ENCODE peak calls at places on chromosomes 6 and 20, in eight cellular contexts. One of them, this sample, is unnamed.

GRCh38 chr6:108684809-108685329 is 124.2 kb downstream of the FOXO3 start:
- DNase-seq in activated naive CD8-positive, alpha-beta T cell treated with anti-CD3 and anti-CD28 coated beads, Interleukin-2, amount 50 U/mL, for 24 hours: no peak
- DNase-seq in activated T-cell treated with anti-CD3 and anti-CD28 coated beads, Interleukin-2, amount 50 U/mL, for 4 hours: no peak
- DNase-seq in C1 segment of cervical spinal cord: no peak
- DNase-seq in A549: peak; percentile 24
- DNase-seq in activated CD4-positive, CD25-positive, alpha-beta regulatory T cell treated with anti-CD3 and anti-CD28 coated beads, Interleukin-2, amount 50 U/mL, for 16 hours: no peak
- DNase-seq in NCI-H1092 treated with DMSO at 0.1 percent for 48 hours: no peak
- DNase-seq in NCI-H1436: no peak
- DNase-seq in this sample: no peak

GRCh38 chr20:64247970-64248841 is 7.3 kb upstream of the PCMTD2 start:
- DNase-seq in NCI-H1092 treated with DMSO at 0.1 percent for 48 hours: no peak
- DNase-seq in activated CD4-positive, CD25-positive, alpha-beta regulatory T cell treated with anti-CD3 and anti-CD28 coated beads, Interleukin-2, amount 50 U/mL, for 16 hours: no peak
- DNase-seq in C1 segment of cervical spinal cord: no peak
- DNase-seq in activated T-cell treated with anti-CD3 and anti-CD28 coated beads, Interleukin-2, amount 50 U/mL, for 4 hours: no peak
- DNase-seq in A549: no peak
- DNase-seq in activated naive CD8-positive, alpha-beta T cell treated with anti-CD3 and anti-CD28 coated beads, Interleukin-2, amount 50 U/mL, for 24 hours: no peak
- DNase-seq in NCI-H1436: no peak
- DNase-seq in this sample: no peak

GRCh38 chr20:21693322-21693721 is 12.1 kb upstream of the PAX1 start:
- DNase-seq in activated T-cell treated with anti-CD3 and anti-CD28 coated beads, Interleukin-2, amount 50 U/mL, for 4 hours: no peak
- DNase-seq in A549: peak; percentile 31
- DNase-seq in activated CD4-positive, CD25-positive, alpha-beta regulatory T cell treated with anti-CD3 and anti-CD28 coated beads, Interleukin-2, amount 50 U/mL, for 16 hours: no peak
- DNase-seq in NCI-H1092 treated with DMSO at 0.1 percent for 48 hours: no peak
- DNase-seq in activated naive CD8-positive, alpha-beta T cell treated with anti-CD3 and anti-CD28 coated beads, Interleukin-2, amount 50 U/mL, for 24 hours: no peak
- DNase-seq in C1 segment of cervical spinal cord: no peak
- DNase-seq in NCI-H1436: no peak
- DNase-seq in this sample: peak; percentile 23

GRCh38 chr6:34142599-34142998 is 3.3 kb downstream of the GRM4 start:
- DNase-seq in activated naive CD8-positive, alpha-beta T cell treated with anti-CD3 and anti-CD28 coated beads, Interleukin-2, amount 50 U/mL, for 24 hours: no peak
- DNase-seq in NCI-H1092 treated with DMSO at 0.1 percent for 48 hours: no peak
- DNase-seq in activated T-cell treated with anti-CD3 and anti-CD28 coated beads, Interleukin-2, amount 50 U/mL, for 4 hours: no peak
- DNase-seq in C1 segment of cervical spinal cord: no peak
- DNase-seq in A549: no peak
- DNase-seq in activated CD4-positive, CD25-positive, alpha-beta regulatory T cell treated with anti-CD3 and anti-CD28 coated beads, Interleukin-2, amount 50 U/mL, for 16 hours: no peak
- DNase-seq in NCI-H1436: no peak
- DNase-seq in this sample: no peak

GRCh38 chr6:140393665-140394064 is 1019.2 kb upstream of the CITED2 start:
- DNase-seq in NCI-H1092 treated with DMSO at 0.1 percent for 48 hours: no peak
- DNase-seq in activated CD4-positive, CD25-positive, alpha-beta regulatory T cell treated with anti-CD3 and anti-CD28 coated beads, Interleukin-2, amount 50 U/mL, for 16 hours: no peak
- DNase-seq in activated naive CD8-positive, alpha-beta T cell treated with anti-CD3 and anti-CD28 coated beads, Interleukin-2, amount 50 U/mL, for 24 hours: no peak
- DNase-seq in C1 segment of cervical spinal cord: no peak
- DNase-seq in activated T-cell treated with anti-CD3 and anti-CD28 coated beads, Interleukin-2, amount 50 U/mL, for 4 hours: no peak
- DNase-seq in NCI-H1436: no peak
- DNase-seq in A549: no peak
- DNase-seq in this sample: no peak

GRCh38 chr20:25039697-25040437 is 18.1 kb downstream of the ACSS1 start:
- DNase-seq in activated T-cell treated with anti-CD3 and anti-CD28 coated beads, Interleukin-2, amount 50 U/mL, for 4 hours: no peak
- DNase-seq in NCI-H1436: no peak
- DNase-seq in A549: no peak
- DNase-seq in activated CD4-positive, CD25-positive, alpha-beta regulatory T cell treated with anti-CD3 and anti-CD28 coated beads, Interleukin-2, amount 50 U/mL, for 16 hours: no peak
- DNase-seq in NCI-H1092 treated with DMSO at 0.1 percent for 48 hours: peak; percentile 41
- DNase-seq in activated naive CD8-positive, alpha-beta T cell treated with anti-CD3 and anti-CD28 coated beads, Interleukin-2, amount 50 U/mL, for 24 hours: no peak
- DNase-seq in C1 segment of cervical spinal cord: peak; percentile 86
- DNase-seq in this sample: no peak

GRCh38 chr20:57223648-57224489 is 42.6 kb downstream of the BMP7 start:
- DNase-seq in NCI-H1436: no peak
- DNase-seq in activated CD4-positive, CD25-positive, alpha-beta regulatory T cell treated with anti-CD3 and anti-CD28 coated beads, Interleukin-2, amount 50 U/mL, for 16 hours: no peak
- DNase-seq in A549: no peak
- DNase-seq in NCI-H1092 treated with DMSO at 0.1 percent for 48 hours: no peak
- DNase-seq in activated T-cell treated with anti-CD3 and anti-CD28 coated beads, Interleukin-2, amount 50 U/mL, for 4 hours: no peak
- DNase-seq in activated naive CD8-positive, alpha-beta T cell treated with anti-CD3 and anti-CD28 coated beads, Interleukin-2, amount 50 U/mL, for 24 hours: no peak
- DNase-seq in C1 segment of cervical spinal cord: no peak
- DNase-seq in this sample: no peak

GRCh38 chr20:46364670-46365482 is 41.5 kb downstream of the ELMO2 start:
- DNase-seq in activated T-cell treated with anti-CD3 and anti-CD28 coated beads, Interleukin-2, amount 50 U/mL, for 4 hours: no peak
- DNase-seq in activated naive CD8-positive, alpha-beta T cell treated with anti-CD3 and anti-CD28 coated beads, Interleukin-2, amount 50 U/mL, for 24 hours: no peak
- DNase-seq in A549: no peak
- DNase-seq in NCI-H1092 treated with DMSO at 0.1 percent for 48 hours: no peak
- DNase-seq in activated CD4-positive, CD25-positive, alpha-beta regulatory T cell treated with anti-CD3 and anti-CD28 coated beads, Interleukin-2, amount 50 U/mL, for 16 hours: no peak
- DNase-seq in C1 segment of cervical spinal cord: peak; percentile 63
- DNase-seq in NCI-H1436: no peak
- DNase-seq in this sample: no peak

GRCh38 chr20:24616258-24617079 is 147.0 kb downstream of the SYNDIG1 start:
- DNase-seq in NCI-H1092 treated with DMSO at 0.1 percent for 48 hours: no peak
- DNase-seq in NCI-H1436: no peak
- DNase-seq in A549: no peak
- DNase-seq in activated CD4-positive, CD25-positive, alpha-beta regulatory T cell treated with anti-CD3 and anti-CD28 coated beads, Interleukin-2, amount 50 U/mL, for 16 hours: no peak
- DNase-seq in activated T-cell treated with anti-CD3 and anti-CD28 coated beads, Interleukin-2, amount 50 U/mL, for 4 hours: no peak
- DNase-seq in C1 segment of cervical spinal cord: no peak
- DNase-seq in activated naive CD8-positive, alpha-beta T cell treated with anti-CD3 and anti-CD28 coated beads, Interleukin-2, amount 50 U/mL, for 24 hours: no peak
- DNase-seq in this sample: no peak

GRCh38 chr6:157143171-157143884 is 180.0 kb downstream of the TMEM242 start:
- DNase-seq in A549: no peak
- DNase-seq in NCI-H1436: no peak
- DNase-seq in C1 segment of cervical spinal cord: no peak
- DNase-seq in activated T-cell treated with anti-CD3 and anti-CD28 coated beads, Interleukin-2, amount 50 U/mL, for 4 hours: no peak
- DNase-seq in activated CD4-positive, CD25-positive, alpha-beta regulatory T cell treated with anti-CD3 and anti-CD28 coated beads, Interleukin-2, amount 50 U/mL, for 16 hours: no peak
- DNase-seq in NCI-H1092 treated with DMSO at 0.1 percent for 48 hours: peak; percentile 60
- DNase-seq in activated naive CD8-positive, alpha-beta T cell treated with anti-CD3 and anti-CD28 coated beads, Interleukin-2, amount 50 U/mL, for 24 hours: peak; percentile 15
- DNase-seq in this sample: no peak

GRCh38 chr6:148857817-148858390 is 111.1 kb downstream of the UST start:
- DNase-seq in NCI-H1092 treated with DMSO at 0.1 percent for 48 hours: no peak
- DNase-seq in activated T-cell treated with anti-CD3 and anti-CD28 coated beads, Interleukin-2, amount 50 U/mL, for 4 hours: no peak
- DNase-seq in activated CD4-positive, CD25-positive, alpha-beta regulatory T cell treated with anti-CD3 and anti-CD28 coated beads, Interleukin-2, amount 50 U/mL, for 16 hours: no peak
- DNase-seq in C1 segment of cervical spinal cord: no peak
- DNase-seq in NCI-H1436: no peak
- DNase-seq in A549: no peak
- DNase-seq in activated naive CD8-positive, alpha-beta T cell treated with anti-CD3 and anti-CD28 coated beads, Interleukin-2, amount 50 U/mL, for 24 hours: no peak
- DNase-seq in this sample: no peak

GRCh38 chr20:58169441-58169840 is 59.0 kb downstream of the ANKRD60 start:
- DNase-seq in activated naive CD8-positive, alpha-beta T cell treated with anti-CD3 and anti-CD28 coated beads, Interleukin-2, amount 50 U/mL, for 24 hours: no peak
- DNase-seq in activated T-cell treated with anti-CD3 and anti-CD28 coated beads, Interleukin-2, amount 50 U/mL, for 4 hours: no peak
- DNase-seq in NCI-H1436: no peak
- DNase-seq in activated CD4-positive, CD25-positive, alpha-beta regulatory T cell treated with anti-CD3 and anti-CD28 coated beads, Interleukin-2, amount 50 U/mL, for 16 hours: no peak
- DNase-seq in A549: no peak
- DNase-seq in NCI-H1092 treated with DMSO at 0.1 percent for 48 hours: no peak
- DNase-seq in C1 segment of cervical spinal cord: no peak
- DNase-seq in this sample: no peak

GRCh38 chr6:90611543-90611864 is 24.6 kb upstream of the MAP3K7 start:
- DNase-seq in NCI-H1436: no peak
- DNase-seq in activated CD4-positive, CD25-positive, alpha-beta regulatory T cell treated with anti-CD3 and anti-CD28 coated beads, Interleukin-2, amount 50 U/mL, for 16 hours: no peak
- DNase-seq in A549: no peak
- DNase-seq in C1 segment of cervical spinal cord: no peak
- DNase-seq in activated T-cell treated with anti-CD3 and anti-CD28 coated beads, Interleukin-2, amount 50 U/mL, for 4 hours: no peak
- DNase-seq in activated naive CD8-positive, alpha-beta T cell treated with anti-CD3 and anti-CD28 coated beads, Interleukin-2, amount 50 U/mL, for 24 hours: no peak
- DNase-seq in NCI-H1092 treated with DMSO at 0.1 percent for 48 hours: no peak
- DNase-seq in this sample: no peak

GRCh38 chr6:158970640-158971291 is 29.2 kb downstream of the RSPH3 start:
- DNase-seq in C1 segment of cervical spinal cord: no peak
- DNase-seq in activated T-cell treated with anti-CD3 and anti-CD28 coated beads, Interleukin-2, amount 50 U/mL, for 4 hours: no peak
- DNase-seq in A549: no peak
- DNase-seq in NCI-H1092 treated with DMSO at 0.1 percent for 48 hours: no peak
- DNase-seq in activated CD4-positive, CD25-positive, alpha-beta regulatory T cell treated with anti-CD3 and anti-CD28 coated beads, Interleukin-2, amount 50 U/mL, for 16 hours: no peak
- DNase-seq in activated naive CD8-positive, alpha-beta T cell treated with anti-CD3 and anti-CD28 coated beads, Interleukin-2, amount 50 U/mL, for 24 hours: no peak
- DNase-seq in NCI-H1436: no peak
- DNase-seq in this sample: no peak

GRCh38 chr6:41021832-41022231 is 17.2 kb downstream of the UNC5CL start:
- DNase-seq in A549: peak; percentile 83
- DNase-seq in activated CD4-positive, CD25-positive, alpha-beta regulatory T cell treated with anti-CD3 and anti-CD28 coated beads, Interleukin-2, amount 50 U/mL, for 16 hours: no peak
- DNase-seq in NCI-H1092 treated with DMSO at 0.1 percent for 48 hours: no peak
- DNase-seq in activated T-cell treated with anti-CD3 and anti-CD28 coated beads, Interleukin-2, amount 50 U/mL, for 4 hours: no peak
- DNase-seq in NCI-H1436: no peak
- DNase-seq in activated naive CD8-positive, alpha-beta T cell treated with anti-CD3 and anti-CD28 coated beads, Interleukin-2, amount 50 U/mL, for 24 hours: no peak
- DNase-seq in C1 segment of cervical spinal cord: no peak
- DNase-seq in this sample: no peak

GRCh38 chr6:43496370-43497128 is 13.6 kb downstream of the LRRC73 start:
- DNase-seq in A549: peak; percentile 22
- DNase-seq in activated T-cell treated with anti-CD3 and anti-CD28 coated beads, Interleukin-2, amount 50 U/mL, for 4 hours: no peak
- DNase-seq in activated CD4-positive, CD25-positive, alpha-beta regulatory T cell treated with anti-CD3 and anti-CD28 coated beads, Interleukin-2, amount 50 U/mL, for 16 hours: no peak
- DNase-seq in NCI-H1436: no peak
- DNase-seq in NCI-H1092 treated with DMSO at 0.1 percent for 48 hours: no peak
- DNase-seq in activated naive CD8-positive, alpha-beta T cell treated with anti-CD3 and anti-CD28 coated beads, Interleukin-2, amount 50 U/mL, for 24 hours: no peak
- DNase-seq in C1 segment of cervical spinal cord: peak; percentile 10
- DNase-seq in this sample: peak; percentile 48

GRCh38 chr6:20632696-20633095 is 98.4 kb downstream of the CDKAL1 start:
- DNase-seq in activated T-cell treated with anti-CD3 and anti-CD28 coated beads, Interleukin-2, amount 50 U/mL, for 4 hours: no peak
- DNase-seq in C1 segment of cervical spinal cord: no peak
- DNase-seq in activated CD4-positive, CD25-positive, alpha-beta regulatory T cell treated with anti-CD3 and anti-CD28 coated beads, Interleukin-2, amount 50 U/mL, for 16 hours: no peak
- DNase-seq in NCI-H1092 treated with DMSO at 0.1 percent for 48 hours: no peak
- DNase-seq in A549: no peak
- DNase-seq in NCI-H1436: peak; percentile 26
- DNase-seq in activated naive CD8-positive, alpha-beta T cell treated with anti-CD3 and anti-CD28 coated beads, Interleukin-2, amount 50 U/mL, for 24 hours: no peak
- DNase-seq in this sample: no peak

GRCh38 chr6:41257369-41258195 is 28.9 kb downstream of the TREM1 start:
- DNase-seq in NCI-H1436: peak; percentile 4
- DNase-seq in activated T-cell treated with anti-CD3 and anti-CD28 coated beads, Interleukin-2, amount 50 U/mL, for 4 hours: no peak
- DNase-seq in activated CD4-positive, CD25-positive, alpha-beta regulatory T cell treated with anti-CD3 and anti-CD28 coated beads, Interleukin-2, amount 50 U/mL, for 16 hours: no peak
- DNase-seq in NCI-H1092 treated with DMSO at 0.1 percent for 48 hours: peak; percentile 35
- DNase-seq in C1 segment of cervical spinal cord: no peak
- DNase-seq in activated naive CD8-positive, alpha-beta T cell treated with anti-CD3 and anti-CD28 coated beads, Interleukin-2, amount 50 U/mL, for 24 hours: no peak
- DNase-seq in A549: no peak
- DNase-seq in this sample: no peak

GRCh38 chr20:36447101-36447500 is 94.2 kb upstream of the MYL9 start:
- DNase-seq in activated CD4-positive, CD25-positive, alpha-beta regulatory T cell treated with anti-CD3 and anti-CD28 coated beads, Interleukin-2, amount 50 U/mL, for 16 hours: no peak
- DNase-seq in NCI-H1092 treated with DMSO at 0.1 percent for 48 hours: no peak
- DNase-seq in NCI-H1436: no peak
- DNase-seq in activated T-cell treated with anti-CD3 and anti-CD28 coated beads, Interleukin-2, amount 50 U/mL, for 4 hours: no peak
- DNase-seq in A549: no peak
- DNase-seq in C1 segment of cervical spinal cord: no peak
- DNase-seq in activated naive CD8-positive, alpha-beta T cell treated with anti-CD3 and anti-CD28 coated beads, Interleukin-2, amount 50 U/mL, for 24 hours: no peak
- DNase-seq in this sample: no peak

GRCh38 chr6:44704240-44705150 is 317.0 kb downstream of the CDC5L start:
- DNase-seq in activated T-cell treated with anti-CD3 and anti-CD28 coated beads, Interleukin-2, amount 50 U/mL, for 4 hours: no peak
- DNase-seq in C1 segment of cervical spinal cord: no peak
- DNase-seq in NCI-H1436: no peak
- DNase-seq in activated naive CD8-positive, alpha-beta T cell treated with anti-CD3 and anti-CD28 coated beads, Interleukin-2, amount 50 U/mL, for 24 hours: peak; percentile 35
- DNase-seq in NCI-H1092 treated with DMSO at 0.1 percent for 48 hours: no peak
- DNase-seq in activated CD4-positive, CD25-positive, alpha-beta regulatory T cell treated with anti-CD3 and anti-CD28 coated beads, Interleukin-2, amount 50 U/mL, for 16 hours: no peak
- DNase-seq in A549: no peak
- DNase-seq in this sample: no peak

GRCh38 chr6:9140861-9141534 is 705.7 kb upstream of the SLC35B3 start:
- DNase-seq in activated T-cell treated with anti-CD3 and anti-CD28 coated beads, Interleukin-2, amount 50 U/mL, for 4 hours: no peak
- DNase-seq in C1 segment of cervical spinal cord: no peak
- DNase-seq in NCI-H1092 treated with DMSO at 0.1 percent for 48 hours: peak; percentile 86
- DNase-seq in NCI-H1436: peak; percentile 67
- DNase-seq in A549: no peak
- DNase-seq in activated naive CD8-positive, alpha-beta T cell treated with anti-CD3 and anti-CD28 coated beads, Interleukin-2, amount 50 U/mL, for 24 hours: no peak
- DNase-seq in activated CD4-positive, CD25-positive, alpha-beta regulatory T cell treated with anti-CD3 and anti-CD28 coated beads, Interleukin-2, amount 50 U/mL, for 16 hours: no peak
- DNase-seq in this sample: no peak

GRCh38 chr20:32925481-32926196 is 66.9 kb downstream of the EFCAB8 start:
- DNase-seq in activated CD4-positive, CD25-positive, alpha-beta regulatory T cell treated with anti-CD3 and anti-CD28 coated beads, Interleukin-2, amount 50 U/mL, for 16 hours: no peak
- DNase-seq in NCI-H1436: no peak
- DNase-seq in activated T-cell treated with anti-CD3 and anti-CD28 coated beads, Interleukin-2, amount 50 U/mL, for 4 hours: no peak
- DNase-seq in A549: no peak
- DNase-seq in C1 segment of cervical spinal cord: no peak
- DNase-seq in NCI-H1092 treated with DMSO at 0.1 percent for 48 hours: no peak
- DNase-seq in activated naive CD8-positive, alpha-beta T cell treated with anti-CD3 and anti-CD28 coated beads, Interleukin-2, amount 50 U/mL, for 24 hours: no peak
- DNase-seq in this sample: no peak

GRCh38 chr6:158040051-158040803 is 58.6 kb downstream of the SYNJ2 start:
- DNase-seq in NCI-H1092 treated with DMSO at 0.1 percent for 48 hours: no peak
- DNase-seq in A549: peak; percentile 95
- DNase-seq in activated naive CD8-positive, alpha-beta T cell treated with anti-CD3 and anti-CD28 coated beads, Interleukin-2, amount 50 U/mL, for 24 hours: no peak
- DNase-seq in C1 segment of cervical spinal cord: no peak
- DNase-seq in activated CD4-positive, CD25-positive, alpha-beta regulatory T cell treated with anti-CD3 and anti-CD28 coated beads, Interleukin-2, amount 50 U/mL, for 16 hours: peak; percentile 26
- DNase-seq in NCI-H1436: no peak
- DNase-seq in activated T-cell treated with anti-CD3 and anti-CD28 coated beads, Interleukin-2, amount 50 U/mL, for 4 hours: peak; percentile 28
- DNase-seq in this sample: peak; percentile 93

GRCh38 chr6:81834141-81834621 is 81.7 kb upstream of the TENT5A start:
- DNase-seq in C1 segment of cervical spinal cord: no peak
- DNase-seq in NCI-H1436: no peak
- DNase-seq in NCI-H1092 treated with DMSO at 0.1 percent for 48 hours: no peak
- DNase-seq in A549: peak; percentile 34
- DNase-seq in activated naive CD8-positive, alpha-beta T cell treated with anti-CD3 and anti-CD28 coated beads, Interleukin-2, amount 50 U/mL, for 24 hours: no peak
- DNase-seq in activated T-cell treated with anti-CD3 and anti-CD28 coated beads, Interleukin-2, amount 50 U/mL, for 4 hours: no peak
- DNase-seq in activated CD4-positive, CD25-positive, alpha-beta regulatory T cell treated with anti-CD3 and anti-CD28 coated beads, Interleukin-2, amount 50 U/mL, for 16 hours: no peak
- DNase-seq in this sample: peak; percentile 11

GRCh38 chr20:4815618-4816017 is 93.9 kb downstream of the PRND start:
- DNase-seq in activated CD4-positive, CD25-positive, alpha-beta regulatory T cell treated with anti-CD3 and anti-CD28 coated beads, Interleukin-2, amount 50 U/mL, for 16 hours: no peak
- DNase-seq in NCI-H1092 treated with DMSO at 0.1 percent for 48 hours: no peak
- DNase-seq in A549: no peak
- DNase-seq in activated naive CD8-positive, alpha-beta T cell treated with anti-CD3 and anti-CD28 coated beads, Interleukin-2, amount 50 U/mL, for 24 hours: no peak
- DNase-seq in activated T-cell treated with anti-CD3 and anti-CD28 coated beads, Interleukin-2, amount 50 U/mL, for 4 hours: no peak
- DNase-seq in C1 segment of cervical spinal cord: no peak
- DNase-seq in NCI-H1436: no peak
- DNase-seq in this sample: no peak

GRCh38 chr6:1348675-1349074 is 36.8 kb downstream of the FOXQ1 start:
- DNase-seq in activated CD4-positive, CD25-positive, alpha-beta regulatory T cell treated with anti-CD3 and anti-CD28 coated beads, Interleukin-2, amount 50 U/mL, for 16 hours: no peak
- DNase-seq in C1 segment of cervical spinal cord: no peak
- DNase-seq in NCI-H1436: no peak
- DNase-seq in activated naive CD8-positive, alpha-beta T cell treated with anti-CD3 and anti-CD28 coated beads, Interleukin-2, amount 50 U/mL, for 24 hours: no peak
- DNase-seq in A549: no peak
- DNase-seq in NCI-H1092 treated with DMSO at 0.1 percent for 48 hours: no peak
- DNase-seq in activated T-cell treated with anti-CD3 and anti-CD28 coated beads, Interleukin-2, amount 50 U/mL, for 4 hours: no peak
- DNase-seq in this sample: no peak

GRCh38 chr6:80543598-80544181 is 437.2 kb downstream of the BCKDHB start:
- DNase-seq in A549: no peak
- DNase-seq in activated naive CD8-positive, alpha-beta T cell treated with anti-CD3 and anti-CD28 coated beads, Interleukin-2, amount 50 U/mL, for 24 hours: no peak
- DNase-seq in NCI-H1092 treated with DMSO at 0.1 percent for 48 hours: no peak
- DNase-seq in activated CD4-positive, CD25-positive, alpha-beta regulatory T cell treated with anti-CD3 and anti-CD28 coated beads, Interleukin-2, amount 50 U/mL, for 16 hours: no peak
- DNase-seq in C1 segment of cervical spinal cord: no peak
- DNase-seq in NCI-H1436: no peak
- DNase-seq in activated T-cell treated with anti-CD3 and anti-CD28 coated beads, Interleukin-2, amount 50 U/mL, for 4 hours: no peak
- DNase-seq in this sample: no peak

GRCh38 chr6:149234051-149234962 is 83.2 kb upstream of the TAB2 start:
- DNase-seq in NCI-H1436: no peak
- DNase-seq in activated naive CD8-positive, alpha-beta T cell treated with anti-CD3 and anti-CD28 coated beads, Interleukin-2, amount 50 U/mL, for 24 hours: peak; percentile 53
- DNase-seq in A549: no peak
- DNase-seq in activated T-cell treated with anti-CD3 and anti-CD28 coated beads, Interleukin-2, amount 50 U/mL, for 4 hours: peak; percentile 15
- DNase-seq in NCI-H1092 treated with DMSO at 0.1 percent for 48 hours: no peak
- DNase-seq in activated CD4-positive, CD25-positive, alpha-beta regulatory T cell treated with anti-CD3 and anti-CD28 coated beads, Interleukin-2, amount 50 U/mL, for 16 hours: no peak
- DNase-seq in C1 segment of cervical spinal cord: no peak
- DNase-seq in this sample: no peak

GRCh38 chr20:50071039-50071888 is 41.7 kb downstream of the UBE2V1 start:
- DNase-seq in activated T-cell treated with anti-CD3 and anti-CD28 coated beads, Interleukin-2, amount 50 U/mL, for 4 hours: peak; percentile 95
- DNase-seq in NCI-H1436: peak; percentile 73
- DNase-seq in A549: peak; percentile 81
- DNase-seq in activated CD4-positive, CD25-positive, alpha-beta regulatory T cell treated with anti-CD3 and anti-CD28 coated beads, Interleukin-2, amount 50 U/mL, for 16 hours: peak; percentile 80
- DNase-seq in NCI-H1092 treated with DMSO at 0.1 percent for 48 hours: peak; percentile 66
- DNase-seq in activated naive CD8-positive, alpha-beta T cell treated with anti-CD3 and anti-CD28 coated beads, Interleukin-2, amount 50 U/mL, for 24 hours: peak; percentile 98
- DNase-seq in C1 segment of cervical spinal cord: peak; percentile 73
- DNase-seq in this sample: peak; percentile 81

GRCh38 chr6:2875840-2876207 is 27.3 kb downstream of the SERPINB9 start:
- DNase-seq in A549: no peak
- DNase-seq in NCI-H1092 treated with DMSO at 0.1 percent for 48 hours: no peak
- DNase-seq in NCI-H1436: no peak
- DNase-seq in activated naive CD8-positive, alpha-beta T cell treated with anti-CD3 and anti-CD28 coated beads, Interleukin-2, amount 50 U/mL, for 24 hours: peak; percentile 56
- DNase-seq in activated CD4-positive, CD25-positive, alpha-beta regulatory T cell treated with anti-CD3 and anti-CD28 coated beads, Interleukin-2, amount 50 U/mL, for 16 hours: no peak
- DNase-seq in activated T-cell treated with anti-CD3 and anti-CD28 coated beads, Interleukin-2, amount 50 U/mL, for 4 hours: peak; percentile 54
- DNase-seq in C1 segment of cervical spinal cord: no peak
- DNase-seq in this sample: peak; percentile 44

GRCh38 chr6:42292002-42292735 is 74.5 kb upstream of the MRPS10 start:
- DNase-seq in NCI-H1436: no peak
- DNase-seq in C1 segment of cervical spinal cord: no peak
- DNase-seq in A549: peak; percentile 63
- DNase-seq in activated naive CD8-positive, alpha-beta T cell treated with anti-CD3 and anti-CD28 coated beads, Interleukin-2, amount 50 U/mL, for 24 hours: no peak
- DNase-seq in activated CD4-positive, CD25-positive, alpha-beta regulatory T cell treated with anti-CD3 and anti-CD28 coated beads, Interleukin-2, amount 50 U/mL, for 16 hours: no peak
- DNase-seq in activated T-cell treated with anti-CD3 and anti-CD28 coated beads, Interleukin-2, amount 50 U/mL, for 4 hours: no peak
- DNase-seq in NCI-H1092 treated with DMSO at 0.1 percent for 48 hours: no peak
- DNase-seq in this sample: no peak

GRCh38 chr20:64121586-64121985 is 14.2 kb upstream of the NPBWR2 start:
- DNase-seq in activated naive CD8-positive, alpha-beta T cell treated with anti-CD3 and anti-CD28 coated beads, Interleukin-2, amount 50 U/mL, for 24 hours: no peak
- DNase-seq in NCI-H1092 treated with DMSO at 0.1 percent for 48 hours: no peak
- DNase-seq in C1 segment of cervical spinal cord: no peak
- DNase-seq in A549: no peak
- DNase-seq in activated CD4-positive, CD25-positive, alpha-beta regulatory T cell treated with anti-CD3 and anti-CD28 coated beads, Interleukin-2, amount 50 U/mL, for 16 hours: no peak
- DNase-seq in activated T-cell treated with anti-CD3 and anti-CD28 coated beads, Interleukin-2, amount 50 U/mL, for 4 hours: no peak
- DNase-seq in NCI-H1436: no peak
- DNase-seq in this sample: no peak

GRCh38 chr6:22042713-22043112 is 254.1 kb downstream of the PRL start:
- DNase-seq in activated T-cell treated with anti-CD3 and anti-CD28 coated beads, Interleukin-2, amount 50 U/mL, for 4 hours: no peak
- DNase-seq in NCI-H1092 treated with DMSO at 0.1 percent for 48 hours: no peak
- DNase-seq in activated CD4-positive, CD25-positive, alpha-beta regulatory T cell treated with anti-CD3 and anti-CD28 coated beads, Interleukin-2, amount 50 U/mL, for 16 hours: no peak
- DNase-seq in activated naive CD8-positive, alpha-beta T cell treated with anti-CD3 and anti-CD28 coated beads, Interleukin-2, amount 50 U/mL, for 24 hours: no peak
- DNase-seq in NCI-H1436: no peak
- DNase-seq in C1 segment of cervical spinal cord: no peak
- DNase-seq in A549: no peak
- DNase-seq in this sample: no peak

GRCh38 chr6:44237021-44237812 is 9.7 kb upstream of the HSP90AB1 start:
- DNase-seq in NCI-H1436: peak; percentile 80
- DNase-seq in activated naive CD8-positive, alpha-beta T cell treated with anti-CD3 and anti-CD28 coated beads, Interleukin-2, amount 50 U/mL, for 24 hours: peak; percentile 72
- DNase-seq in activated T-cell treated with anti-CD3 and anti-CD28 coated beads, Interleukin-2, amount 50 U/mL, for 4 hours: peak; percentile 62
- DNase-seq in C1 segment of cervical spinal cord: peak; percentile 74
- DNase-seq in A549: peak; percentile 96
- DNase-seq in NCI-H1092 treated with DMSO at 0.1 percent for 48 hours: peak; percentile 82
- DNase-seq in activated CD4-positive, CD25-positive, alpha-beta regulatory T cell treated with anti-CD3 and anti-CD28 coated beads, Interleukin-2, amount 50 U/mL, for 16 hours: no peak
- DNase-seq in this sample: peak; percentile 92

This sample was measured in erythroblast.